ENCODE peak calls at places on chromosome 4, in nine cellular contexts. T is fibroblast of pulmonary artery, W is mucosa of descending colon, C is dorsolateral prefrontal cortex, I is tibial nerve, H is heart right ventricle, Z is mammary epithelial cell, E is A673, Q is choroid plexus epithelial cell. D is an unnamed sample.

GRCh38 chr4:33649015-33649414 is 2595.3 kb downstream of the ARAP2 start:
- DNase-seq in T (peak), W (no peak), C (no peak), I (no peak), H (no peak), Z (peak), E (peak), Q (peak), D (peak)

GRCh38 chr4:127355738-127356137 is 277.0 kb upstream of the INTU start:
- DNase-seq in T (no peak), W (no peak), C (no peak), I (no peak), H (no peak), Z (no peak), E (peak), Q (no peak), D (peak)

GRCh38 chr4:16165931-16166330 is 60.3 kb downstream of the TAPT1 start:
- DNase-seq in T (no peak), W (no peak), C (no peak), I (no peak), H (no peak), Z (no peak), E (no peak), Q (no peak), D (no peak)

GRCh38 chr4:74481891-74482609 is 37.1 kb downstream of the AREG start:
- DNase-seq in T (no peak), W (no peak), C (no peak), I (no peak), H (no peak), Z (no peak), E (no peak), Q (no peak), D (no peak)

GRCh38 chr4:85084371-85085170 is 118.1 kb upstream of the WDFY3 start:
- DNase-seq in T (peak), W (peak), C (peak), I (peak), H (peak), Z (peak), E (peak), Q (peak), D (peak)

GRCh38 chr4:63212075-63212474 is 1197.2 kb downstream of the TECRL start:
- DNase-seq in T (no peak), W (no peak), C (no peak), I (no peak), H (no peak), Z (no peak), E (no peak), Q (peak), D (no peak)

GRCh38 chr4:94452476-94453300 is 946 bp downstream of the PDLIM5 start:
- DNase-seq in T (peak), W (peak), C (no peak), I (peak), H (peak), Z (peak), E (peak), Q (peak), D (peak)

GRCh38 chr4:27084685-27085356 is 224.2 kb downstream of the STIM2 start:
- DNase-seq in T (peak), W (peak), C (peak), I (no peak), H (no peak), Z (no peak), E (peak), Q (peak), D (peak)

GRCh38 chr4:177699365-177700213 is 257.4 kb upstream of the AGA start:
- DNase-seq in T (peak), W (no peak), C (no peak), I (no peak), H (no peak), Z (peak), E (no peak), Q (peak), D (no peak)

GRCh38 chr4:2296621-2297601 is 35.0 kb upstream of the MXD4 start:
- DNase-seq in T (no peak), W (no peak), C (no peak), I (no peak), H (no peak), Z (no peak), E (no peak), Q (no peak), D (no peak)

GRCh38 chr4:75658881-75659280 is 14.3 kb downstream of the G3BP2 start:
- DNase-seq in T (peak), W (no peak), C (no peak), I (no peak), H (no peak), Z (no peak), E (no peak), Q (peak), D (no peak)

GRCh38 chr4:44760142-44760898 is 34.0 kb upstream of the GNPDA2 start:
- DNase-seq in T (peak), W (peak), C (no peak), I (no peak), H (no peak), Z (peak), E (peak), Q (peak), D (peak)

GRCh38 chr4:156763511-156763910 is 208.1 kb downstream of the PDGFC start:
- DNase-seq in T (no peak), W (no peak), C (no peak), I (no peak), H (no peak), Z (no peak), E (peak), Q (peak), D (peak)

GRCh38 chr4:184534511-184535391 is 60.4 kb upstream of the IRF2 start:
- DNase-seq in T (peak), W (no peak), C (no peak), I (no peak), H (no peak), Z (peak), E (peak), Q (peak), D (peak)

GRCh38 chr4:75213480-75213879 is 280.6 kb downstream of the PARM1 start:
- DNase-seq in T (no peak), W (no peak), C (no peak), I (no peak), H (no peak), Z (no peak), E (no peak), Q (no peak), D (no peak)

GRCh38 chr4:1408418-1408817 is 2.2 kb upstream of the NKX1-1 start:
- DNase-seq in T (no peak), W (no peak), C (no peak), I (no peak), H (no peak), Z (no peak), E (no peak), Q (no peak), D (no peak)

GRCh38 chr4:152427971-152428370 is 107.9 kb downstream of the FBXW7 start:
- DNase-seq in T (no peak), W (no peak), C (no peak), I (no peak), H (no peak), Z (no peak), E (no peak), Q (no peak), D (no peak)

GRCh38 chr4:151356510-151356909 is 31.1 kb upstream of the SH3D19 start:
- DNase-seq in T (peak), W (no peak), C (no peak), I (no peak), H (no peak), Z (peak), E (peak), Q (peak), D (peak)

GRCh38 chr4:98262431-98262830 is 1.2 kb downstream of the RAP1GDS1 start:
- DNase-seq in T (no peak), W (peak), C (no peak), I (no peak), H (no peak), Z (peak), E (peak), Q (peak), D (no peak)

GRCh38 chr4:98261291-98262271 is at the start of gene RAP1GDS1:
- DNase-seq in T (peak), W (peak), C (peak), I (peak), H (peak), Z (peak), E (peak), Q (peak), D (peak)

DNA sequence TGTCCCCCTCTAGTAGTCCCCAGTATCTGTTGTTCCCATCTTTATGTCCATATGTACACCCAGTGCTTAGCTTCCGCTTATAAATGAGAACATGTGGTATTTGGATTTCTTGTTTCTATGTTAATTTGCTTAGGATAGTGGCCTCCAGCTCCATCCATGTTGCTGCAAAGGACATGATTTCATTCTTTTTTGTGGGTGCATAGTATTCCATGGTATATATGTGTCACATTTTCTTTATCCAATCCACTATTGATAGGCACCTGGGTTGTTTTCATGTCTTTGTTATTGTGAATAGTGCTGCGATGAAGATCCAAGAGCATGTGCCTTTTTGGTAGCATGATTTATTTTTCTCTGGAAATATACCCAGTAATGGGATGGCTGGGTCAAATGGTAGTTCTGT is 6.3 kb downstream of the RAP1GDS1 start:
- DNase-seq in T (no peak), W (no peak), C (no peak), I (no peak), H (no peak), Z (no peak), E (no peak), Q (no peak), D (no peak)
- H3K4me3 ChIP-seq in T (no peak), W (no peak), C (no peak), I (no peak), H (no peak), Z (no peak), E (no peak), Q (no peak), D (no peak)

DNA sequence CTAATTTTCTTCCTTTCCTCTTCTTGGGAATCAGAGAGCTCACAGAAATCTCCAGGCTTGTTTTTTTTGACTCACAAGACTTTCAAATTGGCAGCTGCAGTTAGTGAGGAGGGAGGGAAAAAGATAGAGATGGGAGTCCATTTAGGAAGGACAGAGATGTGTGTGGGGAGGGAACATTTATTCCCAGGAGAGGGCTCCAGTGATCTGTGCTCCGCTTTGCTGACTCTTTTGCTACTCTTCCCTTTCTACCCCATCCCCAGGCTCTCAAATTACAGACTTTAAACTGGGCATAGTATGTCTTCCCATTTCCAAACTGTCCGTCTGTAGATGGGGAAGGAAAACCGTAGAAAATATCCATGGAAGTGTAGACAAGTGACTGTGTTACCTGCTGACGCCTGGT is 39.1 kb upstream of the UCP1 start:
- DNase-seq in T (no peak), W (no peak), C (no peak), I (no peak), H (no peak), Z (no peak), E (no peak), Q (peak), D (no peak)
- TF ChIP-seq CTCF in T (no peak), W (no peak), C (no peak), I (no peak), H (no peak), Z (no peak), E (no peak), Q (peak), D (no peak)

GRCh38 chr4:41540687-41541086 is 2.7 kb downstream of the LIMCH1 start:
- DNase-seq in T (no peak), W (no peak), C (no peak), I (no peak), H (no peak), Z (no peak), E (no peak), Q (no peak), D (no peak)
- H3K4me3 ChIP-seq in T (no peak), W (no peak), C (no peak), I (no peak), H (no peak), Z (no peak), E (no peak), Q (no peak), D (no peak)

DNA sequence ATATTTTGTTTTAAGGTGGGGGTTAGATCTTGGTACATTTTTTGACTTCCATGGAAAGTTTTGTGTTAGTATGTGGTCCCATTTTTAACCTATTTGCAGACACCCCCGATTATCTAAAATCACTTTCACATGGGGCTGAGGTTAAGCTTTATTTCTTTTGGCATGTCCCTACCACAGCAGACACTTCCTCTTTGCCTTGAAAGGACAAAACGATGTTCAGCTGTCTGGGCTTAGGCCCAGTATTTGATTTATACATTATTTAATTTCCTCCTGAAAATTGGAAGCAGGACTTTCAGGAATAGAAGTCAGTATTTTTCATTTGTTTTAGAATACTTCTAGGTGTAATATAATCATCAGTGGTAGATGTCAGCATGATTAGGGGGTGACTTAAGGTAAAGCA is 112.4 kb upstream of the SPRY1 start:
- DNase-seq in T (peak), W (no peak), C (no peak), I (no peak), H (no peak), Z (no peak), E (peak), Q (no peak), D (peak)
- TF ChIP-seq CTCF in T (no peak), W (no peak), C (no peak), I (no peak), H (no peak), Z (no peak), E (no peak), Q (no peak), D (no peak)

GRCh38 chr4:55947254-55947882 is 1.4 kb upstream of the CEP135 start:
- DNase-seq in T (no peak), W (peak), C (no peak), I (no peak), H (no peak), Z (peak), E (peak), Q (peak), D (peak)
- H3K4me3 ChIP-seq in T (peak), W (no peak), C (peak), I (peak), H (no peak), Z (no peak), E (peak), Q (peak), D (peak)

DNA sequence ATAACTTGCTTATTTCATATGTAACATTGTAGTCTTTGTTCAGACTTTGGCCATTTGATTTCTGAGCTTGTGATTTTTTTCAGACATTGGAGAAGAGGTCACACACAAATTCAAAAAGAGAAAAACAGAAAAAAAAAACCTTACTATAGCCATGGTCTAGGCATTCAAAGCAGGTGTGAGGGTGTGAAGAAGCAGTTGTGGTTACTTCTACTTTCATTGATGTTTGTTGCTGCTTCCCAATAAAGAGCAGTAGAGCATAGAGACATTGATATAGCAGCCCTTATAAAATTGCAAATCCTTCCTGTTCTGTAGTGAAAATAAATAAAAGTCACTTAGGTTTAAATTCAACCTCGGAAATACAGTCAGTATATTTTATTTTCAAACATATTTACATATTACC is 671.6 kb downstream of the GRXCR1 start:
- DNase-seq in T (no peak), W (no peak), C (no peak), I (no peak), H (no peak), Z (no peak), E (no peak), Q (no peak), D (no peak)
- TF ChIP-seq CTCF in T (no peak), W (no peak), C (no peak), I (no peak), H (no peak), Z (no peak), E (no peak), Q (no peak), D (no peak)

GRCh38 chr4:6198768-6199343 is 1.5 kb downstream of the JAKMIP1 start:
- DNase-seq in T (no peak), W (no peak), C (peak), I (no peak), H (no peak), Z (peak), E (no peak), Q (no peak), D (no peak)
- H3K4me3 ChIP-seq in T (no peak), W (no peak), C (peak), I (no peak), H (no peak), Z (no peak), E (no peak), Q (no peak), D (no peak)

GRCh38 chr4:83510442-83510841 is 25.5 kb upstream of the GPAT3 start:
- DNase-seq in T (no peak), W (no peak), C (no peak), I (no peak), H (no peak), Z (no peak), E (no peak), Q (no peak), D (no peak)

GRCh38 chr4:83516042-83516772 is 19.7 kb upstream of the GPAT3 start:
- DNase-seq in T (peak), W (no peak), C (no peak), I (no peak), H (no peak), Z (peak), E (no peak), Q (peak), D (peak)
- TF ChIP-seq CTCF in T (no peak), W (no peak), C (no peak), I (no peak), H (no peak), Z (no peak), E (no peak), Q (no peak), D (no peak)